ENCODE peak calls at places on chromosomes 16 and 17, in four cellular contexts. Z, M, E and J are unnamed samples.

GRCh38 chr17:38572292-38572664 is 33.5 kb downstream of the SRCIN1 start:
- DNase-seq in Z (no peak), M (no peak), E (no peak), J (no peak)

GRCh38 chr17:38415250-38416194 is 12.7 kb upstream of the ARHGAP23 start:
- DNase-seq in Z (peak; percentile 69), M (peak; percentile 37), E (no peak), J (peak; percentile 32)

GRCh38 chr17:20279631-20280030 is 187.7 kb downstream of the LGALS9B start:
- DNase-seq in Z (no peak), M (no peak), E (no peak), J (no peak)

GRCh38 chr16:1915732-1916653 is 2.2 kb downstream of the HS3ST6 start:
- DNase-seq in Z (no peak), M (no peak), E (no peak), J (no peak)

GRCh38 chr17:46108550-46109110 is 84.6 kb downstream of the KANSL1 start:
- DNase-seq in Z (no peak), M (peak; percentile 49), E (no peak), J (no peak)

GRCh38 chr16:28984619-28985135 is at the start of gene LAT:
- DNase-seq in Z (no peak), M (no peak), E (no peak), J (no peak)

GRCh38 chr17:21283482-21284318 is 811 bp upstream of the MAP2K3 start:
- DNase-seq in Z (peak; percentile 73), M (no peak), E (no peak), J (no peak)

GRCh38 chr17:74822329-74823175 is 37.1 kb downstream of the GRIN2C start:
- DNase-seq in Z (no peak), M (no peak), E (no peak), J (no peak)

GRCh38 chr17:32529604-32530003 is 42.8 kb downstream of the CDK5R1 start:
- DNase-seq in Z (no peak), M (no peak), E (no peak), J (no peak)

GRCh38 chr17:27596571-27597187 is 34.3 kb upstream of the LGALS9 start:
- DNase-seq in Z (no peak), M (no peak), E (no peak), J (no peak)

GRCh38 chr16:89393731-89394406 is 96.5 kb downstream of the ANKRD11 start:
- DNase-seq in Z (no peak), M (no peak), E (no peak), J (no peak)

GRCh38 chr17:13520899-13521572 is 80.7 kb downstream of the HS3ST3A1 start:
- DNase-seq in Z (peak; percentile 89), M (no peak), E (no peak), J (no peak)

GRCh38 chr16:57807968-57808528 is 5.8 kb upstream of the KIFC3 start:
- DNase-seq in Z (peak; percentile 91), M (peak; percentile 87), E (peak; percentile 91), J (peak; percentile 84)

GRCh38 chr16:85612801-85613608 is at the start of gene GSE1:
- DNase-seq in Z (peak; percentile 68), M (peak; percentile 98), E (peak; percentile 94), J (peak; percentile 81)

GRCh38 chr16:88740727-88741055 is 34.4 kb downstream of the CTU2 start:
- DNase-seq in Z (no peak), M (no peak), E (no peak), J (no peak)

GRCh38 chr17:74691151-74691550 is 21.6 kb downstream of the CD300LF start:
- DNase-seq in Z (no peak), M (no peak), E (no peak), J (no peak)

GRCh38 chr17:79438936-79439335 is 171.9 kb downstream of the RBFOX3 start:
- DNase-seq in Z (no peak), M (no peak), E (no peak), J (no peak)

GRCh38 chr16:87657621-87658192 is 55.4 kb downstream of the JPH3 start:
- DNase-seq in Z (no peak), M (peak; percentile 62), E (no peak), J (peak; percentile 42)

GRCh38 chr17:69058165-69058564 is 2.6 kb downstream of the ABCA9 start:
- DNase-seq in Z (no peak), M (peak; percentile 59), E (no peak), J (no peak)

GRCh38 chr17:15123593-15124590 is 141.2 kb downstream of the PMP22 start:
- DNase-seq in Z (peak; percentile 76), M (no peak), E (no peak), J (no peak)

GRCh38 chr17:51435641-51436091 is 175.3 kb downstream of the UTP18 start:
- DNase-seq in Z (peak; percentile 4), M (peak; percentile 62), E (peak; percentile 91), J (peak; percentile 73)

GRCh38 chr17:59299400-59300092 is 31.9 kb upstream of the YPEL2 start:
- DNase-seq in Z (no peak), M (no peak), E (no peak), J (no peak)

GRCh38 chr16:65024649-65025243 is 97.1 kb downstream of the CDH11 start:
- DNase-seq in Z (peak; percentile 79), M (no peak), E (no peak), J (no peak)

GRCh38 chr17:69558796-69559195 is 144.3 kb downstream of the MAP2K6 start:
- DNase-seq in Z (no peak), M (no peak), E (no peak), J (no peak)

GRCh38 chr17:80619535-80620235 is 75.0 kb downstream of the RPTOR start:
- DNase-seq in Z (peak; percentile 11), M (no peak), E (peak; percentile 69), J (no peak)

GRCh38 chr17:563646-564045 is 151.0 kb downstream of the VPS53 start:
- DNase-seq in Z (no peak), M (no peak), E (no peak), J (no peak)

GRCh38 chr17:77101521-77102410 is 39.0 kb upstream of the SEC14L1 start:
- DNase-seq in Z (no peak), M (no peak), E (no peak), J (no peak)

GRCh38 chr17:31838641-31839225 is 20.3 kb downstream of the COPRS start:
- DNase-seq in Z (peak; percentile 66), M (no peak), E (no peak), J (no peak)

GRCh38 chr17:48310748-48311213 is 119.2 kb downstream of the SKAP1 start:
- DNase-seq in Z (no peak), M (peak; percentile 75), E (no peak), J (peak; percentile 52)
- TF ChIP-seq BHLHE40 in Z (no peak), M (peak; percentile 35), E (no peak), J (no peak)

GRCh38 chr17:65230040-65230439 is 92.9 kb downstream of the RGS9 start:
- DNase-seq in Z (no peak), M (peak; percentile 28), E (no peak), J (no peak)

GRCh38 chr17:65228734-65229390 is 91.7 kb downstream of the RGS9 start:
- DNase-seq in Z (peak; percentile 22), M (peak; percentile 80), E (no peak), J (peak; percentile 55)

GRCh38 chr17:65231086-65231485 is 93.9 kb downstream of the RGS9 start:
- DNase-seq in Z (no peak), M (peak; percentile 11), E (no peak), J (no peak)

GRCh38 chr17:65228287-65228686 is 91.1 kb downstream of the RGS9 start:
- DNase-seq in Z (no peak), M (no peak), E (no peak), J (no peak)

GRCh38 chr17:65229596-65229995 is 92.4 kb downstream of the RGS9 start:
- DNase-seq in Z (no peak), M (no peak), E (no peak), J (no peak)
- TF ChIP-seq BHLHE40 in Z (no peak), M (no peak), E (no peak), J (no peak)

DNA sequence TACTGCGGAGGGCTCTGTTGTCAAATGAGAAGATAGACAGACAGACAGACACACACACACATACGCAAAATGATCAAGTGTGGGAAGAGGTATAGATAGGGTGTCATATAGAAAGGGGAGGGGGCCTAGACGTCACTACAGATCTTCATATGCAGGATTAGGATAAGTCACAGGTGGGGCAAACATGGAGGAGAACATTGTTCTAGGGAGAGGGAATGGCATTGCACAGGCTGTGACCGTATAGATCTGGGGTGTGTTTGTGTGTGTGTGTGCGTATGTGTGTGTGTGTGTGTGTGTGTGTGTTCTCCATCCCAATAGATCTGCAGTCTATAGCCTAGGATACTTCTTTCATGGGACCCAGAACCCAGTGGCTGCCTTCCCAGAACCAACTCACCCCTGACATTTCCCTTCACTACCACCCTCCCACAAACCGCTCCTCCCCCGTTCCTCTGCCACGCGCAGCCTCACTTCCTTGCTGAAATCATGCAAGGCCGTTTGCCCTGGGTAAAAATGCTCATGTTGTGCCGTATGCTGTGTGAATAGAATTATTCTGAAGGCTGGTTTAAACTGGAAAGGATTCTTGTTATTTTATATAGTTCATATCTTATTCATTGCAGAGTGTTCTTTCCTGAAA is 50.5 kb upstream of the CCL1 start:
- DNase-seq in Z (no peak), M (peak; percentile 23), E (no peak), J (no peak)
- TF ChIP-seq BHLHE40 in Z (no peak), M (no peak), E (no peak), J (no peak)

DNA sequence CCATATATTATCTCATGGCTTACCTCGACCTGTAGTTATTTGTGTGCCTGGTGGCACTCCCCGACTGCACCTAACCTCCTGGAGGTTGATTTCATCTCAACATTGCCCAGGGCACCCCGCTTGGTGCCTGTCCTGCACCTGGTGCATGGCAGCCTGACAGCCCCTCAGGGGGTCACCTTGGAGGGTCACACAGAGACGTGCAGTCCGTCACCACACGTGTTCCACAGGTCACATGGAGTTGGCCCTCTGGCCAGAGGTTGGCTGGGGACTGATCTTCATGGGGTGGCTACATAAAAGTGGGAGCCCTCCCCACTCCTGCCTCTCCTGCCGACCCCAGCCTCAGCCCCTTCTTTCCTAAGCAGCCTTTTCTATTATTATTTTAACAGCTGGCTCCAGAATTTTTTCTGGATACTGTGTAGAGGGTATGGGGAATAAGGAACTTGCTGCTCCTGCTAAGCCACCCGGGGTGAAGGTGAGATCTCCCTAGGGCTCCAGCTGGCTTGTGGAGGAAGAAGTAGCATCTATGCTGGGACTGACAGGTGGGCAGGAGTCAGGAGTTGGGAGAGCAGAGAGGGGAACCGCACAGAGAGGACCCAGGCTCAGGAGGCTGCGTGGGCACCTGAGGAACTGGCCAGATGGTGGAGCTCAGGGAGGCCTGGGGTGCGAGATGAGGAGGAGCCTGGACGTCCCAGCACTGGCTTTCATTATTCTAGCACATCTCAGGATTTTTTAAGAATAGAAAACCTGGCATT is 12.5 kb upstream of the NKD1 start:
- DNase-seq in Z (no peak), M (no peak), E (no peak), J (no peak)
- TF ChIP-seq BHLHE40 in Z (no peak), M (no peak), E (no peak), J (no peak)

GRCh38 chr17:78343099-78343432 is 16.8 kb downstream of the SOCS3 start:
- DNase-seq in Z (peak; percentile 87), M (no peak), E (peak; percentile 62), J (no peak)
- TF ChIP-seq BHLHE40 in Z (no peak), M (no peak), E (no peak), J (no peak)

DNA sequence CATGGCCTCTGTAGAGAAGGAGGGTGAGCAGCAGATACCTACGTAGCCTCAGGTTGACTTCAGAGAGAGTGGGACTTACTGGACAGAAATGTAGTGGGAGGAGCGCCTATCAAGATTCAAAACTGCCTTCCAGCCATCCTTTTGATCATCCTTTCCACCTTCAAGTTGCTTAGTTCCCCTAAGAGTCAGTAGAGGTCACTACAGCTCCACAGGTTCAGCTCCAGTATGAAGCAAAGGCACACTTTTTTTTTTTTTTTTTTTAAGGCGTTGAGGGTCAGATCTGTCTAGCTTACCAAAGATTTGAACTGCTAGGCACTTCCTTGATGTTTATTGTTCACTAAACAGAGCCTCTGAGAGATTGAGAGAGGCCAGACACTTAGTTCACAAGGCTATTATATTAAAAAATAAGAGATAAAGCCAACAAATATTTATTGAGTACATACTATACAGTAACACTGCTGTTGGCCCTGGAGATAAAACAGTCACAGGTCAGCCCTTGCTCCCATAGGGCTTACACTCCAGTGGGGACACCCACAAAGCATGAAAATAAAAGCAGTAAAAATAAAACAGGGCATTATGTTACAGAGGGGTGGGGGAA is 3.1 kb downstream of the RNF227 start:
- DNase-seq in Z (peak; percentile 80), M (peak; percentile 84), E (peak; percentile 79), J (peak; percentile 64)
- TF ChIP-seq BHLHE40 in Z (no peak), M (peak; percentile 15), E (no peak), J (no peak)